ENCODE peak calls at places on chromosomes 6 and 20, in six cellular contexts. Y, B, H, J, M and L are unnamed samples.
A peak's percentile ranks its signal among the peaks of the same experiment; 100 is the strongest.

GRCh38 chr6:56851104-56851503 is 103.8 kb upstream of the BEND6 start:
- ATAC-seq in M (no peak), Y (peak; percentile 23), J (no peak), B (peak; percentile 48), H (peak; percentile 48), L (peak; percentile 31)

GRCh38 chr6:36956111-36956820 is 1.7 kb downstream of the PI16 start:
- ATAC-seq in J (no peak), Y (peak; percentile 12), H (no peak), M (peak; percentile 27), B (no peak), L (no peak)

GRCh38 chr6:54238407-54238806 is 69.8 kb upstream of the TINAG start:
- ATAC-seq in M (no peak), H (no peak), Y (no peak), B (no peak), J (no peak), L (no peak)

GRCh38 chr6:130222775-130223174 is at the start of gene SAMD3:
- ATAC-seq in B (peak; percentile 34), H (no peak), J (no peak), Y (no peak), M (no peak), L (no peak)

GRCh38 chr6:47817749-47818148 is 35.9 kb downstream of the OPN5 start:
- ATAC-seq in M (no peak), Y (no peak), B (no peak), H (no peak), J (no peak), L (no peak)

GRCh38 chr6:128403618-128404444 is 116.6 kb downstream of the PTPRK start:
- ATAC-seq in Y (no peak), M (no peak), H (no peak), B (peak; percentile 87), J (no peak), L (no peak)

GRCh38 chr6:44225579-44226325 is 2.4 kb downstream of the SLC29A1 start:
- ATAC-seq in H (no peak), M (no peak), J (peak; percentile 50), B (no peak), Y (no peak), L (no peak)

GRCh38 chr6:55882731-55883595 is 7.6 kb upstream of the BMP5 start:
- ATAC-seq in M (peak; percentile 89), B (no peak), H (peak; percentile 32), J (no peak), Y (no peak), L (peak; percentile 36)

GRCh38 chr6:148736779-148737412 is 9.9 kb upstream of the UST start:
- ATAC-seq in Y (no peak), J (no peak), M (no peak), B (peak; percentile 64), H (no peak), L (no peak)

GRCh38 chr6:92052513-92052912 is 1366.8 kb downstream of the EPHA7 start:
- ATAC-seq in J (no peak), H (no peak), Y (no peak), M (no peak), B (peak; percentile 58), L (no peak)

GRCh38 chr6:154805288-154805911 is 72.2 kb downstream of the SCAF8 start:
- ATAC-seq in H (peak; percentile 68), J (peak; percentile 69), M (no peak), Y (peak; percentile 56), B (peak; percentile 62), L (no peak)

GRCh38 chr6:161721511-161721910 is 447.6 kb upstream of the AGPAT4 start:
- ATAC-seq in B (no peak), J (no peak), Y (no peak), H (no peak), M (no peak), L (no peak)
- TF ChIP-seq EP300 in B (no peak), J (no peak), Y (no peak), H (no peak), M (no peak), L (no peak)

GRCh38 chr20:45362804-45363610 is at the start of gene SYS1:
- ATAC-seq in J (peak; percentile 97), Y (peak; percentile 89), B (peak; percentile 85), M (peak; percentile 94), H (peak; percentile 96), L (peak; percentile 92)
- TF ChIP-seq POLR2A in J (peak; percentile 94), Y (peak; percentile 98), B (peak; percentile 94), M (peak; percentile 69), H (no peak), L (peak; percentile 84)

GRCh38 chr6:105001063-105001462 is 44.2 kb downstream of the LIN28B start:
- ATAC-seq in B (no peak), Y (no peak), M (no peak), J (no peak), H (no peak), L (no peak)

GRCh38 chr6:105001906-105002305 is 45.0 kb downstream of the LIN28B start:
- ATAC-seq in M (no peak), B (no peak), Y (no peak), J (no peak), H (no peak), L (no peak)

DNA sequence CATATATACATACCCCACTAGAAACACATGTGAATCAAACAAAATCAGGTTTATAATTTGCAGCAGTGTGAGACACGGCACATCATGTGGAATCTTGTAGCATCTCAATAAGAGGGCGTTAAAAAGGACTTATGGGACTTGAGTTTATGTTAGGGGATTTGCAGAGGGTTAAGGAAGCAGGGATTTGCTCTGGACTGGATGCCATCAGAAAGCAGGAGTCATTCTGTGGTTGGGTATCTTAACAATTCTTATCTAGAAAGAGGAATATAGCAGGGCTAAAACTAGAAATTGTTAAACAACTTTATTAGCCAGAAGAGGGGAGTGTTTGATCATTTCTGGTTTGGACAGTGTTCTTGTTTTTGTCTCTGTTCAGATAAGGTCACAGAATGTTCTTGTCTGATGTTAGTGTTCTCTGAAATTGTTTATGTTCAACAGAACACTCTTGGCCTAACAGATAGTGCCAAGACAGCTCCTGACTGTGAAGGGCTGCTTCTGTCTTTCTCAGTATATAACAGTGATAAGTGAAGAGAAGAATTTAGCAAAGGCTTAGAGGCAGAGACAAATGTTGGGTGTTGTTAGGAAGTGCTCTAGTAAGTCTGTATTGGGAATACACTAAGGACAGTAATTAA is 39.2 kb downstream of the LIN28B start:
- ATAC-seq in Y (no peak), M (peak; percentile 19), H (no peak), B (peak; percentile 14), J (peak; percentile 88), L (peak; percentile 92)
- TF ChIP-seq CTCF in Y (peak; percentile 31), M (peak; percentile 16), H (no peak), B (peak; percentile 6), J (no peak), L (peak; percentile 51)

GRCh38 chr6:163195721-163196691 is 218.5 kb upstream of the QKI start:
- ATAC-seq in B (no peak), J (no peak), M (no peak), Y (no peak), H (no peak), L (no peak)
- TF ChIP-seq EP300 in B (no peak), J (no peak), M (no peak), Y (no peak), H (no peak), L (no peak)

GRCh38 chr20:38421915-38422314 is 13.2 kb downstream of the SNHG17 start:
- ATAC-seq in B (no peak), J (no peak), H (no peak), M (no peak), Y (no peak), L (no peak)

GRCh38 chr20:38423541-38423940 is 11.6 kb downstream of the SNHG17 start:
- ATAC-seq in H (no peak), Y (no peak), M (no peak), J (no peak), B (peak; percentile 7), L (no peak)

GRCh38 chr20:38420232-38421085 is 14.7 kb downstream of the SNHG17 start:
- ATAC-seq in J (peak; percentile 7), Y (no peak), H (no peak), M (no peak), B (no peak), L (no peak)

GRCh38 chr20:38414769-38415450 is 20.2 kb downstream of the SNHG17 start:
- ATAC-seq in B (no peak), H (no peak), J (no peak), M (peak; percentile 16), Y (no peak), L (no peak)

DNA sequence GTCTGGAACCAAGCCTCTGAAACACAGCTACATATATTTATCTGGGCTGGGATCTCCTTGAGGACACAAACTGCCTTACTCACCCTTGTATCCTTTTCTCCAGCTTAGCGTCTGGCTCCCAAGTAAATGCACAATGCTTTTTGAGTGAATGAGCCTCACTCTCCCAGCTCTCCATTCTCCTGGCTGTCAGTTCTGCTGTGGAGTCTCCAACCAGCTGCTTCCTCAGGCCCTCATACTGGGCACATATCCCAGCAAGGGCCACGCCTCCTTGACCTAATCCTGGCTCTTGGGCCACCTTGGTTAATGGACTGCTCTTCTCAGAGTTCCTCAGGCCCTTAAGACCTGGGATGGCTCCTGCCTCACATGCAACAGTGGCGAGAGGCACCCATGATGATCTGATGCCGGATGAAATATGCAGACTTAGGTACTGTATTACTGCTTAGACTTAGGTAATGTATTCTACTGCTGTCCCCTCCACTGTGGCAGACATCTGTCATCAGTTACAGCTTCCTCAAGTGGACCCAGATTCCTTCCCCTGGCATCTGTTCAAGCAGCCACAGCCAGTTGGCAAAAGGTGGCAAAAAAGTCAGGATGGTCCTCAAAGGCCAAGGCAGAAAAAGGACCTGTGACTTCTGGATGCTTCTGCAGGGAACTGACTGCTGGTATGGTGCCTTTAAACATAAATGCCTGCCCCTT is 16.5 kb downstream of the SNHG17 start:
- ATAC-seq in B (peak; percentile 18), Y (peak; percentile 7), J (peak; percentile 46), H (peak; percentile 47), M (peak; percentile 39), L (peak; percentile 51)
- TF ChIP-seq POLR2A in B (peak; percentile 71), Y (no peak), J (peak; percentile 42), H (no peak), M (no peak), L (no peak)

GRCh38 chr20:24208652-24209051 is 220.1 kb upstream of the GGTLC1 start:
- ATAC-seq in J (no peak), H (no peak), M (peak; percentile 58), Y (peak; percentile 80), B (no peak), L (no peak)
- TF ChIP-seq CTCF in J (no peak), H (no peak), M (peak; percentile 19), Y (no peak), B (no peak), L (no peak)

GRCh38 chr6:117505337-117505736 is 22.9 kb downstream of the DCBLD1 start:
- ATAC-seq in Y (no peak), B (no peak), J (no peak), M (peak; percentile 42), H (no peak), L (no peak)
- TF ChIP-seq EP300 in Y (no peak), B (no peak), J (no peak), M (no peak), H (no peak), L (no peak)

DNA sequence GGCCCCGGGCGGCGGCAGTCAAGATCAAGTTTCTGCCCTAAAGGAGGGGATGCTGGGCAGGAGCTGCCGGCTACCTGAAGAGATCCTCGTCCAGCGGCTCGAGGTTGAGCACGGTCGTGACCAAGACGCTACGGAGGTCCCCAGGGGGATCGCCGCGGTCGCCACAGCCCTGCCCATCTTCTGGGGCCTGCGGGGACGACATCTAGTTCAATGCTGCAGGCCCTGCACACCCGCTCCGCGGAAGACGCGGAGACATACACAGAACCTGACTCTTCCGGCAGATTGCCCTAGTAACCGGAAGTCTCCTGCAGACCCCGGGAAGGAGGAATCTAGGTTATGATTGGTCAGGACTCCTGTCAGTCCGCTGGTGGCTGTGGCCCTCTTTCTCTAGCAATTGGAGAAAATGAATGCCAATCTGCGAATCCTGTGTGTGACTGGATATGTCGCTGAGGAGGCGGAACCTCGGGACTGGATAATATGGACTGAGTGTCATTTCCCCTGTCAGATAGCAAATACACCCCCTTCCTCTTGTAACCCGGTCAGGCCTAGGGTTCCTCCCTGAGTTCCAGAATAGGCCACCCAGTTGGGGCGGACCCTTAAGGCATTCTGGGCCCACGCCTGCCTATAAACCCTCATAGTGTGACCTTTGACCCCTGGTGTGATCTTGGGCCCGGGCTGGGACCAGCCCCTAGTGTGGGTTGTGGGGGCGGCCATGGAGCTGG is at the start of the genes ACOT8 and ZSWIM3:
- ATAC-seq in Y (peak; percentile 98), J (peak; percentile 97), H (peak; percentile 99), B (peak; percentile 98), M (peak; percentile 100), L (peak; percentile 99)
- TF ChIP-seq POLR2A in Y (peak; percentile 84), J (peak; percentile 84), H (no peak), B (peak; percentile 91), M (peak; percentile 70), L (peak; percentile 34)